ENCODE peak calls at places on chromosomes 3 and 15, in eight cellular contexts. One of them, this sample, is unnamed.

GRCh38 chr15:43406192-43406591 is 35.3 kb downstream of the TUBGCP4 start:
- DNase-seq in dermis microvascular lymphatic vessel endothelial cell: no peak
- DNase-seq in endodermal cell: no peak
- DNase-seq in uterus: no peak
- DNase-seq in HuH-7: no peak
- DNase-seq in DMS153: no peak
- DNase-seq in GM23248: peak; percentile 17
- DNase-seq in Right ventricle myocardium superior: no peak
- DNase-seq in this sample: no peak

GRCh38 chr3:69671082-69671952 is 67.9 kb upstream of the MITF start:
- DNase-seq in dermis microvascular lymphatic vessel endothelial cell: peak; percentile 53
- DNase-seq in endodermal cell: no peak
- DNase-seq in uterus: peak; percentile 45
- DNase-seq in HuH-7: peak; percentile 25
- DNase-seq in DMS153: no peak
- DNase-seq in GM23248: peak; percentile 61
- DNase-seq in Right ventricle myocardium superior: no peak
- DNase-seq in this sample: no peak

GRCh38 chr3:134494539-134494938 is 8.7 kb downstream of the CEP63 start:
- DNase-seq in dermis microvascular lymphatic vessel endothelial cell: no peak
- DNase-seq in endodermal cell: no peak
- DNase-seq in uterus: no peak
- DNase-seq in HuH-7: no peak
- DNase-seq in DMS153: no peak
- DNase-seq in GM23248: no peak
- DNase-seq in Right ventricle myocardium superior: no peak
- DNase-seq in this sample: no peak

GRCh38 chr3:174439621-174440349 is 419.3 kb upstream of the NAALADL2 start:
- DNase-seq in dermis microvascular lymphatic vessel endothelial cell: no peak
- DNase-seq in endodermal cell: peak; percentile 46
- DNase-seq in uterus: peak; percentile 35
- DNase-seq in HuH-7: no peak
- DNase-seq in DMS153: no peak
- DNase-seq in GM23248: peak; percentile 97
- DNase-seq in Right ventricle myocardium superior: no peak
- DNase-seq in this sample: no peak

GRCh38 chr3:53183514-53183913 is 22.5 kb downstream of the PRKCD start:
- DNase-seq in dermis microvascular lymphatic vessel endothelial cell: no peak
- DNase-seq in endodermal cell: no peak
- DNase-seq in uterus: no peak
- DNase-seq in HuH-7: no peak
- DNase-seq in DMS153: no peak
- DNase-seq in GM23248: no peak
- DNase-seq in Right ventricle myocardium superior: no peak
- DNase-seq in this sample: no peak

GRCh38 chr3:156353535-156353934 is 201.4 kb downstream of the SSR3 start:
- DNase-seq in dermis microvascular lymphatic vessel endothelial cell: no peak
- DNase-seq in endodermal cell: no peak
- DNase-seq in uterus: no peak
- DNase-seq in HuH-7: peak; percentile 4
- DNase-seq in DMS153: no peak
- DNase-seq in GM23248: peak; percentile 24
- DNase-seq in Right ventricle myocardium superior: no peak
- DNase-seq in this sample: no peak

GRCh38 chr15:29094711-29095110 is 174.9 kb downstream of the NSMCE3 start:
- DNase-seq in dermis microvascular lymphatic vessel endothelial cell: no peak
- DNase-seq in endodermal cell: no peak
- DNase-seq in uterus: no peak
- DNase-seq in HuH-7: no peak
- DNase-seq in DMS153: no peak
- DNase-seq in GM23248: no peak
- DNase-seq in Right ventricle myocardium superior: no peak
- DNase-seq in this sample: no peak

GRCh38 chr3:24521306-24522154 is 26.9 kb upstream of the THRB start:
- DNase-seq in dermis microvascular lymphatic vessel endothelial cell: no peak
- DNase-seq in endodermal cell: peak; percentile 86
- DNase-seq in uterus: peak; percentile 27
- DNase-seq in HuH-7: peak; percentile 70
- DNase-seq in DMS153: no peak
- DNase-seq in GM23248: peak; percentile 80
- DNase-seq in Right ventricle myocardium superior: peak; percentile 81
- DNase-seq in this sample: no peak

GRCh38 chr3:150610785-150611184 is 7.7 kb downstream of the SELENOT start:
- DNase-seq in dermis microvascular lymphatic vessel endothelial cell: no peak
- DNase-seq in endodermal cell: no peak
- DNase-seq in uterus: no peak
- DNase-seq in HuH-7: no peak
- DNase-seq in DMS153: no peak
- DNase-seq in GM23248: peak; percentile 22
- DNase-seq in Right ventricle myocardium superior: no peak
- DNase-seq in this sample: no peak

GRCh38 chr3:96213393-96213792 is 601.0 kb upstream of the EPHA6 start:
- DNase-seq in dermis microvascular lymphatic vessel endothelial cell: no peak
- DNase-seq in endodermal cell: no peak
- DNase-seq in uterus: no peak
- DNase-seq in HuH-7: no peak
- DNase-seq in DMS153: no peak
- DNase-seq in GM23248: no peak
- DNase-seq in Right ventricle myocardium superior: no peak
- DNase-seq in this sample: no peak

This sample was measured in NCI-H187 treated with DMSO at 0.1 percent for 48 hours.